ENCODE peak calls at places on chromosomes 3 and 15, in nine cellular contexts. V is WERI-Rb-1, H is AG10803, F is HCT116, G is cardiac muscle cell, B is IMR-90, P is psoas muscle, C is endodermal cell, M is fibroblast of villous mesenchyme. Z is an unnamed sample.

GRCh38 chr3:62875103-62876002 is at the start of gene CADPS:
- DNase-seq in V (peak; percentile 87), H (peak; percentile 29), F (no peak), G (no peak), B (no peak), P (no peak), C (peak; percentile 83), M (peak; percentile 3), Z (no peak)

GRCh38 chr15:35980719-35981118 is 434.8 kb upstream of the DPH6 start:
- DNase-seq in V (no peak), H (peak; percentile 21), F (no peak), G (no peak), B (peak; percentile 72), P (no peak), C (no peak), M (peak; percentile 56), Z (peak; percentile 58)

GRCh38 chr3:79297242-79297641 is 470.6 kb downstream of the ROBO1 start:
- DNase-seq in V (no peak), H (peak; percentile 90), F (no peak), G (peak; percentile 78), B (peak; percentile 97), P (no peak), C (no peak), M (peak; percentile 87), Z (peak; percentile 97)

GRCh38 chr3:2001306-2002108 is 97.2 kb upstream of the CNTN4 start:
- DNase-seq in V (no peak), H (no peak), F (no peak), G (no peak), B (no peak), P (no peak), C (no peak), M (no peak), Z (no peak)

GRCh38 chr15:29934251-29934650 is 112.0 kb upstream of the TJP1 start:
- DNase-seq in V (no peak), H (peak; percentile 38), F (no peak), G (peak; percentile 43), B (peak; percentile 87), P (no peak), C (no peak), M (peak; percentile 76), Z (peak; percentile 85)

GRCh38 chr3:126216416-126216815 is 36.0 kb upstream of the ALDH1L1 start:
- DNase-seq in V (no peak), H (peak; percentile 58), F (no peak), G (peak; percentile 25), B (peak; percentile 51), P (no peak), C (no peak), M (no peak), Z (peak; percentile 49)

GRCh38 chr3:142962520-142963265 is 781 bp downstream of the PAQR9 start:
- DNase-seq in V (peak; percentile 17), H (no peak), F (no peak), G (no peak), B (no peak), P (no peak), C (peak; percentile 83), M (no peak), Z (no peak)

GRCh38 chr15:70576683-70577082 is 186.7 kb downstream of the UACA start:
- DNase-seq in V (no peak), H (peak; percentile 37), F (no peak), G (no peak), B (no peak), P (no peak), C (no peak), M (peak; percentile 55), Z (no peak)

GRCh38 chr3:124558898-124559649 is 171.2 kb upstream of the UMPS start:
- DNase-seq in V (peak; percentile 76), H (peak; percentile 93), F (peak; percentile 48), G (peak; percentile 99), B (peak; percentile 96), P (peak; percentile 75), C (peak; percentile 66), M (peak; percentile 93), Z (peak; percentile 91)

GRCh38 chr15:73225358-73226015 is 143.3 kb downstream of the HCN4 start:
- DNase-seq in V (no peak), H (no peak), F (no peak), G (no peak), B (no peak), P (no peak), C (peak; percentile 70), M (no peak), Z (no peak)

GRCh38 chr3:179865876-179866505 is 170.7 kb downstream of the PEX5L start:
- DNase-seq in V (no peak), H (no peak), F (no peak), G (no peak), B (no peak), P (no peak), C (no peak), M (no peak), Z (no peak)

GRCh38 chr15:90154861-90155626 is 46.1 kb upstream of the SEMA4B start:
- DNase-seq in V (no peak), H (peak; percentile 83), F (no peak), G (peak; percentile 79), B (peak; percentile 95), P (no peak), C (no peak), M (peak; percentile 94), Z (peak; percentile 56)

GRCh38 chr3:114460459-114460858 is 166.6 kb downstream of the TIGIT start:
- DNase-seq in V (no peak), H (no peak), F (no peak), G (no peak), B (no peak), P (no peak), C (no peak), M (no peak), Z (no peak)

GRCh38 chr3:139286241-139286640 is 57.6 kb upstream of the MRPS22 start:
- DNase-seq in V (no peak), H (no peak), F (no peak), G (no peak), B (no peak), P (no peak), C (no peak), M (no peak), Z (no peak)

DNA sequence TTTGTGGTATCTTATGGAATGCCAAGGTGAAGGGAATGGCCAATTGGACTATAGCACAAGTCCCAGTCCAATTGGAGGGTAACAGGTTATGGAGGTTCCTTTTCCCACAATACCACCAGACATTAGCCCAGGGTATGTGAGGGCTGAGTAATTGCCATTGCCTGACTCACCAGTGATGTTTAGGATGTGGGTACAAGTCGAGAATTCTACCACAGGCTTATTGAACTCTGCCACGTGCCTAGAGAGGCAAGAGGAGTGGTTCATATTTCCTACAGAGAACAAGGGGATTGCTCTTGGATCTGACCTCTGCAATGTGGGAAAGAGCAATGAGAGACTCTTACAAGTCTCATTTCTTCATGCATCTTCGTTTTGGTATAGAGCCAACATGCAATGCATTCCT is 85.0 kb upstream of the XCR1 start:
- DNase-seq in V (no peak), H (no peak), F (no peak), G (no peak), B (no peak), P (no peak), C (no peak), M (no peak), Z (no peak)
- H3K4me3 ChIP-seq in V (no peak overlapping the region), H (no peak overlapping the region), F (no peak overlapping the region), G (no peak overlapping the region), B (no peak overlapping the region), P (no peak overlapping the region), C (no peak overlapping the region), M (no peak overlapping the region), Z (no peak overlapping the region)

DNA sequence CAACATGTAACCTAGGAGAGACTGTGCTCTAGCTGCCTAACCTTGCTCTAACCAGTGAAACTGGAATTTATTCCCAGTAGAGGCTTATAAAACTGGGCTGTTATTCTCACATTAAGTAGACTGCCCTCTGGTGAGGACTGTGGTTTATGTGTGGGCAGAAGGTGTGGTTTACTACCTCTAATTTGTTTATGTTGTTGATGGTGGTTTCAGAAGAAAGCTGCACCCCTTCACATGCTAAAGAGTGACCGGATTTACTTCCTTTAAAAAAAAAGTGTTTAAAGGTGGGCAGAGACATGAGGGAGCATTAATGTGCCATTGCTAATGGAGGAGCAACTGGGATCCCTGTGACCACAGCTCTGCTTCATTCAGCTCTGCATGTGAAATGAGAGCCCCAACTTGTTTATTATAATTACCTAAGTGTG is 273.2 kb downstream of the MECOM start:
- DNase-seq in V (peak; percentile 6), H (peak; percentile 4), F (no peak), G (peak; percentile 60), B (no peak), P (no peak), C (no peak), M (no peak), Z (peak; percentile 31)
- TF ChIP-seq CTCF in V (no peak), H (peak; percentile 29), F (peak; percentile 5), G (peak; percentile 44), B (no peak), P (no peak), C (peak; percentile 44), M (peak; percentile 3), Z (peak; percentile 36)

GRCh38 chr3:44643024-44643423 is 5.5 kb upstream of the ZNF35 start:
- DNase-seq in V (no peak), H (no peak), F (no peak), G (no peak), B (no peak), P (no peak), C (no peak), M (no peak), Z (no peak)

GRCh38 chr3:44647771-44648170 is 761 bp upstream of the ZNF35 start:
- DNase-seq in V (no peak), H (no peak), F (no peak), G (no peak), B (no peak), P (no peak), C (no peak), M (no peak), Z (no peak)

DNA sequence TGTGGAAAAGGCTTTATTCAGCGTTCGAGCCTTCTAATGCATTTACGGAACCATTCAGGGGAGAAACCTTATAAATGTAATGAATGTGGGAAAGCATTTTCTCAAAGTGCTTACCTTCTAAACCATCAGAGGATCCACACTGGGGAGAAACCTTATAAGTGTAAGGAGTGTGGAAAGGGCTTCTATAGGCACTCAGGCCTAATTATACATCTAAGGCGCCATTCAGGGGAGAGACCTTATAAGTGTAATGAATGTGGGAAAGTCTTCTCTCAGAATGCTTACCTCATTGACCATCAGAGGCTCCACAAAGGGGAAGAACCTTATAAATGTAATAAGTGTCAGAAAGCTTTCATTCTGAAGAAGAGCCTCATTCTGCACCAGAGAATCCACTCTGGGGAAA is 6.2 kb upstream of the ZNF35 start:
- DNase-seq in V (no peak), H (no peak), F (no peak), G (no peak), B (no peak), P (no peak), C (no peak), M (no peak), Z (no peak)
- H3K4me3 ChIP-seq in V (no peak overlapping the region), H (no peak overlapping the region), F (no peak overlapping the region), G (no peak overlapping the region), B (no peak overlapping the region), P (no peak overlapping the region), C (peak overlapping the region; percentile 52), M (no peak overlapping the region), Z (no peak overlapping the region)

DNA sequence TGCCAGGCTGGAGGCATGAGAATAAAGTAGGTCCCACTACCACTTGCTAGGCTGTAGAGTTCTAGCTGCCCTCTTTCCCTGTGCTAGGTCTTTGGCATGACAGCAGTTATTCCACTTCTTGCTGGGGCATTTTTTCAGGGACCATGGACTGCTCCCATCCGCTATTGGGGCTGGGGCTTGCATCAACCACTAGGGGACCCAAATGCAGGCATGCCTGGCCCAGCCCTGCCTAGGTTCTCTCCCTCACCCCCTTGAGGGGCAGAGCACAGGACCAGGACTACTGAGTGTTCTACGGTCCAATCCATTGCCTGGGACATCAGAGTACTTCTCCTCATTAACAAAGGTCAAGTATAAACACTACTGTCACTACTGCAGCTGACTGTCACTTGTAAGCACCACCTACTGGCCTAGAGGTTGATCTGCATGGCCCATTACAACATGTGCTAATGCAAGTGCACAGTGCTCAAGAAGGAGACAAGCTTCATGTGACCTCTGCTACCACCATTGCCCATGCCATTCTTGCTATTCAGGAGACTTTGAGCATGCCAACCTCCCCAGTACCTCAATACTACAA is 270.5 kb downstream of the MBNL1 start:
- DNase-seq in V (no peak), H (no peak), F (no peak), G (no peak), B (no peak), P (no peak), C (peak; percentile 58), M (no peak), Z (no peak)
- TF ChIP-seq CTCF in V (peak; percentile 19), H (no peak), F (peak; percentile 31), G (no peak), B (no peak), P (no peak), C (peak; percentile 77), M (no peak), Z (peak; percentile 15)

Z was measured in choroid plexus epithelial cell.